ENCODE peak calls at places on chromosomes 11 and 22, in five cellular contexts. S is K562, Q is HepG2, T is GM12878, G is H1. X is an unnamed sample.

GRCh38 chr22:44100411-44100810 is 76.3 kb downstream of the PARVB start:
- DNase-seq in S (no peak), Q (no peak), T (no peak), G (no peak), X (no peak)

GRCh38 chr11:126834149-126834548 is 166.4 kb downstream of the KIRREL3 start:
- DNase-seq in S (no peak), Q (no peak), T (no peak), G (no peak), X (no peak)

GRCh38 chr11:1553808-1554594 is 18.1 kb downstream of the DUSP8 start:
- DNase-seq in S (no peak), Q (no peak), T (no peak), G (peak), X (no peak)

GRCh38 chr22:38513063-38513462 is 7.0 kb upstream of the DDX17 start:
- DNase-seq in S (peak), Q (peak), T (no peak), G (no peak), X (peak)

GRCh38 chr11:9506489-9507343 is 45.9 kb downstream of the ZNF143 start:
- DNase-seq in S (peak), Q (peak), T (peak), G (peak), X (peak)

GRCh38 chr11:67510023-67510345 is 2.0 kb upstream of the CDK2AP2 start:
- DNase-seq in S (no peak), Q (no peak), T (no peak), G (no peak), X (no peak)

GRCh38 chr11:18706330-18707243 is 8.0 kb downstream of the TMEM86A start:
- DNase-seq in S (no peak), Q (no peak), T (no peak), G (no peak), X (peak)

GRCh38 chr11:42025404-42025803 is 566.0 kb upstream of the LRRC4C start:
- DNase-seq in S (no peak), Q (no peak), T (no peak), G (no peak), X (no peak)

GRCh38 chr22:26986051-26986881 is 328.9 kb downstream of the MIAT start:
- DNase-seq in S (no peak), Q (no peak), T (no peak), G (no peak), X (peak)

GRCh38 chr11:47593934-47594855 is at the start of gene C1QTNF4:
- DNase-seq in S (no peak), Q (no peak), T (no peak), G (peak), X (peak)

GRCh38 chr11:986270-986951 is 50.1 kb downstream of the MUC6 start:
- DNase-seq in S (no peak), Q (no peak), T (no peak), G (no peak), X (no peak)

GRCh38 chr22:38826801-38827200 is 17.0 kb downstream of the NPTXR start:
- DNase-seq in S (no peak), Q (no peak), T (no peak), G (no peak), X (no peak)

GRCh38 chr11:24754406-24754805 is 257.6 kb downstream of the LUZP2 start:
- DNase-seq in S (no peak), Q (no peak), T (no peak), G (no peak), X (no peak)

GRCh38 chr11:121564948-121565684 is 112.3 kb upstream of the SORL1-AS1 start:
- DNase-seq in S (no peak), Q (peak), T (no peak), G (no peak), X (no peak)

GRCh38 chr11:77188323-77188911 is 60.4 kb downstream of the MYO7A start:
- DNase-seq in S (peak), Q (peak), T (peak), G (peak), X (peak)

GRCh38 chr11:61728940-61729219 is 23.6 kb upstream of the MYRF start:
- DNase-seq in S (no peak), Q (no peak), T (no peak), G (no peak), X (no peak)

GRCh38 chr22:25702571-25703167 is 39.3 kb upstream of the MYO18B start:
- DNase-seq in S (no peak), Q (no peak), T (peak), G (no peak), X (no peak)
- TF ChIP-seq RFX5 in S (no peak), Q (no peak), T (no peak), G (no peak), X (no peak)

DNA sequence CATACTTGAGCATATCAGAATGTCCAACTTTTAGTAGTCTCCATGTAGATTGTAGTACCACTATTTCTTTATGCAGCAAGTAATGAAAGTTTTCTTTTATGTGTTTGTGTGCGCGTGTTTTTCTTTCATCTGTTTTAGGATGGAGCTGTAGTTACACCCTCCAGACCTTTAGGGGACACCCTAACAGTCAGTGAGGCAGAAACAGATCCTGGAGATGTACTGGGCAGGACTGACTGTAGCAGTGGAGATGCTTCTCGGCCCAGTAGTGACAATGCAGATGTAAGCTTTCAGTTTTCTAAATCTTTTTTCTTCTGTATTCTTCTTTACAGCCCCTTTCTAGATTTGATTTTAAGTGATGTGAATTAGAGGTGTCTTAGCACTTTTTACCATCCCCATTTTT is 79.9 kb upstream of the GRIK4 start:
- DNase-seq in S (peak), Q (peak), T (no peak), G (no peak), X (peak)
- TF ChIP-seq SIN3A in S (no peak), Q (no peak), T (no peak), G (no peak), X (no peak)

DNA sequence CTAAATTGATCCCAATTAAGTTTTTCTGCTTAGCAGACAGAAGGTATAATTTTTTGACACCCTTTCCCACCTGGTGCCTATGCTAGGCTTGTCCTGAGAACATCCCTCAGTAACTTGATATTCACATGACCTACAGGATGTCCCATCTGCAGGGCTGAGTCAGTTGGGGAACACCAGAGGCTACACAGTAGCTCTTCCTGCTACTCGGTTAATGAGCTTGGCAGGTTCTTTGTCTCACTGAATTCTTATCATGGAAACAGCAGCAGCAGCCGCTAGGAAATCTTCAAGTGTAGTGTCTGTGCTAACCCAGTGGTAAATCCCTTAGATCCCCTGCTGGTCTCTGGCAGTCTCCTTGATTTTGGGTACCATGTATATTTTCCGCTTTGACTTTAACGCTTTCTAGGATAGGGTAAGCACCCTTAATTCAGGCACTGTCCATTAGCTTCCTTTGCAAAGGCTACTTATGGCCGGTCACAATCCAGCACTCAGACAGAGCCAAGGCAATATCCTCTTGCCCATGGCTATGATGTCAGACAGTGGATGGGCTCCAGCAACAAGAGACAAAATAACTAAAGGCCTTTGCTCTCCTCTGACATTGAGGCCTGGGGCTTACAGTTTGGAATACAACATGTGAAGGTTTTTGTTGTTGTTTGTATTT is 8.5 kb downstream of the MRPL16 start:
- DNase-seq in S (no peak), Q (no peak), T (no peak), G (no peak), X (peak)
- TF ChIP-seq RFX5 in S (no peak), Q (no peak), T (no peak), G (no peak), X (no peak)

GRCh38 chr11:70713988-70714665 is 315.8 kb downstream of the CTTN start:
- DNase-seq in S (no peak), Q (no peak), T (no peak), G (peak), X (peak)
- TF ChIP-seq SIN3A in S (no peak), Q (no peak), T (no peak), G (no peak), X (no peak)

DNA sequence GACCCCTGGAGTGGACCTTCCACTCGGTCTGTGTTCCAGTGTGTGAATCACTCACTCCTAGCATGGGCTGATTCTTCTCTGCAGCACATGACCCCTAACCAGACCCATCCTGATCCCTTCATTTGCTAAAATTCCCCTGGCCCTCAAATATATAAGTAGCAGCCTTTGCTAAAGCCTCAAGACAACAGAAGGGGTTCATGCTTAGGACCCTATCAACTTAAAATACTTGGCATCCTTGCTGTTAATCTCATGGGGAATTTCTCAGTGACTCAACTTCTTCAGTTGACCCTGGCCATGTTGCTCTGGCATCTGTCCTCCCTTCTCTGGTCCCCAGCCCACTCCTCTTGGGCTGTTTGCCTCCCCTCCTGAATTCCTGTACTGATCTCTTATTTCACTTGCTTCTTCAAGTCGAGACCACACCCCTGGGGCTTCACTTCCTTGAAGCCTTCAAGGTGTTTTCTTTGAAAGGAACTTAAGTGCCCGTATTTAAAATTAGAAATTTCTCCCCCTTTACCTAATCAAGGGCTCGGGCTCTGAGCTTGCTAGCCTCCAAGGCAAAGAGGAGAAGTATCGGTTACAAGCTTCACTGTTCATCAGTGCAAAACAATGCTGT is 23.6 kb downstream of the NNMT start:
- DNase-seq in S (no peak), Q (no peak), T (no peak), G (no peak), X (no peak)
- TF ChIP-seq RFX5 in S (no peak), Q (no peak), T (no peak), G (no peak), X (no peak)

GRCh38 chr11:131595812-131596211 is 225.4 kb downstream of the NTM start:
- DNase-seq in S (no peak), Q (no peak), T (no peak), G (no peak), X (no peak)
- TF ChIP-seq SIN3A in S (no peak), Q (no peak), T (no peak), G (no peak), X (no peak)